ENCODE peak calls at places on chromosomes 5 and 9, in seven cellular contexts. K is tibial nerve, I is A549, J is stomach, F is sigmoid colon, V is transverse colon, X is prostate gland. S is an unnamed sample.

GRCh38 chr9:23492126-23493002 is 333.7 kb downstream of the ELAVL2 start:
- DNase-seq in K (no peak), I (peak), J (no peak), F (no peak), V (no peak), X (no peak), S (no peak)

GRCh38 chr5:75239681-75240080 is 3.0 kb upstream of the ANKRD31 start:
- DNase-seq in K (no peak), I (no peak), J (no peak), F (no peak), V (no peak), X (no peak), S (no peak)

GRCh38 chr9:92350129-92350739 is 24.5 kb downstream of the CENPP start:
- DNase-seq in K (no peak), I (no peak), J (no peak), F (no peak), V (no peak), X (no peak), S (no peak)

GRCh38 chr9:72355153-72355552 is 9.9 kb downstream of the ZFAND5 start:
- DNase-seq in K (no peak), I (peak), J (no peak), F (no peak), V (no peak), X (no peak), S (no peak)

GRCh38 chr5:40292006-40292405 is 387.7 kb upstream of the PTGER4 start:
- DNase-seq in K (no peak), I (no peak), J (no peak), F (no peak), V (no peak), X (no peak), S (no peak)

GRCh38 chr5:10704949-10705621 is 55.9 kb downstream of the DAP start:
- DNase-seq in K (no peak), I (no peak), J (no peak), F (no peak), V (no peak), X (no peak), S (no peak)

GRCh38 chr9:34259315-34259714 is 69.8 kb downstream of the KIF24 start:
- DNase-seq in K (no peak), I (no peak), J (no peak), F (no peak), V (no peak), X (no peak), S (no peak)

GRCh38 chr5:71740015-71740753 is 21.1 kb downstream of the CARTPT start:
- DNase-seq in K (no peak), I (no peak), J (no peak), F (no peak), V (no peak), X (no peak), S (no peak)

GRCh38 chr5:17355585-17356346 is 138.3 kb downstream of the BASP1 start:
- DNase-seq in K (no peak), I (peak), J (no peak), F (no peak), V (no peak), X (no peak), S (no peak)

GRCh38 chr5:96614110-96614691 is 48.0 kb upstream of the CAST start:
- DNase-seq in K (peak), I (peak), J (peak), F (peak), V (peak), X (peak), S (no peak)

GRCh38 chr9:110072597-110073355 is 135.2 kb downstream of the C9orf152 start:
- DNase-seq in K (no peak), I (no peak), J (no peak), F (no peak), V (no peak), X (no peak), S (no peak)

GRCh38 chr9:123265833-123266232 is 2.6 kb downstream of the STRBP start:
- DNase-seq in K (no peak), I (no peak), J (no peak), F (no peak), V (peak), X (no peak), S (no peak)

GRCh38 chr5:15615859-15616258 is 115.9 kb downstream of the FBXL7 start:
- DNase-seq in K (no peak), I (no peak), J (no peak), F (no peak), V (no peak), X (no peak), S (no peak)

GRCh38 chr5:1266791-1267190 is 28.1 kb downstream of the TERT start:
- DNase-seq in K (no peak), I (no peak), J (no peak), F (no peak), V (no peak), X (no peak), S (no peak)

GRCh38 chr9:36802171-36802920 is 229.7 kb downstream of the MELK start:
- DNase-seq in K (peak), I (peak), J (no peak), F (no peak), V (no peak), X (no peak), S (no peak)

GRCh38 chr5:56817306-56817986 is 2.1 kb downstream of the MAP3K1 start:
- DNase-seq in K (no peak), I (no peak), J (no peak), F (no peak), V (no peak), X (no peak), S (no peak)

GRCh38 chr9:76044420-76044819 is 153.9 kb downstream of the PCSK5 start:
- DNase-seq in K (no peak), I (no peak), J (no peak), F (no peak), V (no peak), X (no peak), S (no peak)

GRCh38 chr5:14871084-14871572 is 450 bp downstream of the ANKH start:
- DNase-seq in K (no peak), I (peak), J (no peak), F (peak), V (peak), X (peak), S (peak)

GRCh38 chr5:121572061-121572460 is 279.6 kb upstream of the FTMT start:
- DNase-seq in K (no peak), I (no peak), J (no peak), F (no peak), V (no peak), X (no peak), S (no peak)

GRCh38 chr9:83336696-83337095 is 201.5 kb downstream of the FRMD3 start:
- DNase-seq in K (no peak), I (no peak), J (no peak), F (no peak), V (no peak), X (no peak), S (no peak)

GRCh38 chr9:34982352-34982751 is 7.2 kb upstream of the DNAJB5 start:
- DNase-seq in K (no peak), I (no peak), J (no peak), F (no peak), V (no peak), X (no peak), S (no peak)

GRCh38 chr5:133926960-133927615 is 41.3 kb downstream of the C5orf15 start:
- DNase-seq in K (no peak), I (peak), J (peak), F (no peak), V (no peak), X (no peak), S (no peak)

GRCh38 chr9:105040462-105040861 is 112.5 kb upstream of the ABCA1 start:
- DNase-seq in K (no peak), I (no peak), J (no peak), F (no peak), V (no peak), X (no peak), S (no peak)

GRCh38 chr9:105038057-105038456 is 110.1 kb upstream of the ABCA1 start:
- DNase-seq in K (no peak), I (no peak), J (no peak), F (no peak), V (no peak), X (no peak), S (no peak)

GRCh38 chr9:105039180-105039799 is 111.3 kb upstream of the ABCA1 start:
- DNase-seq in K (no peak), I (no peak), J (no peak), F (no peak), V (no peak), X (no peak), S (no peak)

GRCh38 chr9:105037139-105037538 is 109.2 kb upstream of the ABCA1 start:
- DNase-seq in K (no peak), I (no peak), J (no peak), F (no peak), V (no peak), X (no peak), S (no peak)
- TF ChIP-seq POLR2A in K (no peak), I (no peak), J (no peak), F (no peak), V (no peak), X (no peak), S (no peak)

GRCh38 chr5:68348447-68349222 is 133.1 kb downstream of the PIK3R1 start:
- DNase-seq in K (no peak), I (no peak), J (no peak), F (no peak), V (no peak), X (no peak), S (peak)

GRCh38 chr5:68354315-68354714 is 138.8 kb downstream of the PIK3R1 start:
- DNase-seq in K (no peak), I (no peak), J (no peak), F (no peak), V (no peak), X (no peak), S (no peak)

GRCh38 chr5:68350176-68350575 is 134.6 kb downstream of the PIK3R1 start:
- DNase-seq in K (no peak), I (no peak), J (no peak), F (no peak), V (no peak), X (no peak), S (no peak)

GRCh38 chr5:68353624-68354023 is 138.1 kb downstream of the PIK3R1 start:
- DNase-seq in K (no peak), I (no peak), J (no peak), F (no peak), V (no peak), X (no peak), S (no peak)

DNA sequence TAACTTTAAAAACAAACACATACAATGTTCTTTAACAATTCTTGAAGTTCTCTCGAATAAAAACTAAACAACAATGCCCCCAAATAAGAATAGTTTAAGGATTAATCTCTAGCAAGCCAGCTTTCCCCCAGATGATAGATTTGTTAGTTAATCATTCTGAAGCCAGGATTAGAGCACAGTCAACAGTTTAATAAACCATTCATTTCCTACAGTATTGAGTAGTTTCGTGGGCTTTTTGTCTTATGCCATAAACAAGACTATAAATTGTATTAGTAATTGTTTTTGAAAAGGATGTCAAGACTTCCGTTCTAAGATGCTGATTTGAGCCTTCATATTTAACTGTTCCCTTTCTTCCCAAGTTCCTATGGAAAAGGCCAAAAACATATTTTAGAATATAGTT is 136.6 kb downstream of the PIK3R1 start:
- DNase-seq in K (no peak), I (no peak), J (no peak), F (no peak), V (no peak), X (no peak), S (no peak)
- TF ChIP-seq POLR2A in K (no peak), I (no peak), J (no peak), F (no peak), V (no peak), X (no peak), S (no peak)

DNA sequence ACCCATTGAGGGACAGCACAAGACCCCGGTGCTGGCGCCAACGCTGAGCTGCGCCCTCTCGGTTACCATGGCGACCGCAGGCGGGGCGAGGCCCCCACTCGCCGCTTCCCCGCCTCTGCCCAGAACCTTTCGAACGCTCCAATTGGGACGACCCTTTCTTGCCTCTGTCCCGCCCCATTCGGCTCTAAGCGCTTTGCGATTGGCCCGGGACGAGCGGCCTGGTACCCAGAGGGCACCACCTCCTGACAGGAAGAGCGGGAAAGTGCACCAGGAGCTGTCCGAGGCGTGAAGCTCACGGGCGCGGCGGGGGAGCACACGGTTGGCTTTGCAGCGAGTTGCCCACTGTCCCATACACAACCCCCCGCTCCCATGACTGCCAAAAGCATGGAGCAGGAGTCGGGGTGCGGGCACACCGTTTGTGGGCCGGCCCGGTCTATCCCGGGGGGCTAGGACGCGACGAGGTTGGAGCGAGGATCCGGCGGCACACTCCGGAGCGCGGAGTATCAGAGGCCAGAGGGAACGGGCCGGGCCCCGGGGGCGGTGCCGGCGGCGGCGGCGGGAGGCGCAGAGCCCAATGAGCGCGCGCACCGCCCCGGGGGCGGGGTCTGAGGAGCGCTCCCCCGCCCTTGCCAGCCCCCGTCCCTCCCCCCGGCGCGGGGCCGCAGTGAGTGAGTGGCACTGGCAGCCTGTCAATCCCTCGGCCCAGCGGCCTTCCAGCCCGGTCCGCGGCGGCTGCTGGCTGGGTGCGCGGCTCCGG is 978 bp upstream of the PBX3 start:
- DNase-seq in K (peak), I (peak), J (peak), F (peak), V (peak), X (peak), S (peak)
- TF ChIP-seq POLR2A in K (no peak), I (peak), J (no peak), F (no peak), V (no peak), X (peak), S (no peak)

GRCh38 chr9:119451426-119451825 is 82.2 kb upstream of the BRINP1 start:
- DNase-seq in K (no peak), I (no peak), J (no peak), F (no peak), V (no peak), X (no peak), S (no peak)
- TF ChIP-seq POLR2A in K (no peak), I (no peak), J (no peak), F (no peak), V (no peak), X (no peak), S (no peak)

GRCh38 chr5:160312139-160312959 is at the start of gene CCNJL:
- DNase-seq in K (no peak), I (peak), J (peak), F (no peak), V (peak), X (peak), S (peak)
- TF ChIP-seq POLR2A in K (no peak), I (peak), J (no peak), F (no peak), V (no peak), X (peak), S (peak)

DNA sequence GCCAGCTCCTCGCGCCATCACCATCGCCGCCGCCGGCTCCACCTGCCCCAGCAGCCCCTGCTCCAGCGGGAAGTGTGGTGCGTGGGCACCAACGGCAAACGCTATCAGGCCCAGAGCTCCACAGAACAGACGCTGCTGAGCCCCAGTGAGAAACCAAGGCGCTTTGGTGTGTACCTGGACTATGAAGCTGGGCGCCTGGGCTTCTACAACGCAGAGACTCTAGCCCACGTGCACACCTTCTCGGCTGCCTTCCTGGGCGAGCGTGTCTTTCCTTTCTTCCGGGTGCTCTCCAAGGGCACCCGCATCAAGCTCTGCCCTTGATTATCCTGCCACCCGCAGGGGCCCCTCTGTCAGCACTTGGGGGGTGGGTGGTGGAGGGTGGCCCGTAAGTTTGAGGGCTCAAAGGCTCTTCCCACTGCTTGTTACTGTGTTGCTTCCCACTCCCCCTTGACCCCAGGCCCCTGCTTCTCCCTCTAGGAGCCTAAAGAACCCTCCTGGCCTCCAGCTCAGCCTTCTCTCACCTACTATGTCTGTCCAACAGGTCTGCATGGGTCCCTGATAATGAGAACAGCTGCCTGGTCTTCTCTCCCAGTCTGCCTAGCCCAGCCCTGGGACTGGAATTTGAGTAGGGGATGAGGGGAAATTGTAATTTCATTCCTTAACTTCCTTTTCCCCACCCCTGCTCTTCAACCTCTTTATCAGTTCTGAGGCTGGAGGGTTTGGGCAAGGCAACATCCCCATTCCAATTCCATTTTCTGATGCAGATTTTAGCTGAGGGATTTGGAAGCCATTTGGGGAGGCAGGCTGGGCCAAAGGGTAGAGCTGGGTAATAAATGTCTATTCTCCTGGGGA is 9.0 kb downstream of the RACK1 start:
- DNase-seq in K (no peak), I (no peak), J (no peak), F (no peak), V (no peak), X (no peak), S (no peak)
- TF ChIP-seq POLR2A in K (no peak), I (peak), J (no peak), F (no peak), V (no peak), X (no peak), S (no peak)

DNA sequence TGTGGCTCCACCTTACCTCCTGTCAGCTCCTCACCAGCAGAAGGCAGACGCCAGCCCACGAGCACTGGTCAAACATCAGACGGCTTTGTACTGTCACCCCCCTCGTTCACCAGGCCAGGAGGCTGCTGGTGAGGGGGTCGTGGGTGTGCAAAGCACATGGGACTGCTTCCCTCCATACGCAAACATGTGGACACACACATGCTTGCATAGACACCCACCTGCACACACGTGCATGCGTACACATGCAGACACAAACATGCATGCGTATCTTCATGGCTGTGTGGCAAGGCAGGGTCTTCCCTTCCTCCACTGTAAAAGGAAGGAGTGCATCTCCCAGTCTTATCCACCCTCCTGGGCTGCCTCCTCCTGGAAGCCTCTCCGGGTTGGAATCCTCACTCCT is 178.5 kb downstream of the OLFM1 start:
- DNase-seq in K (no peak), I (no peak), J (no peak), F (no peak), V (no peak), X (no peak), S (no peak)
- TF ChIP-seq POLR2A in K (no peak), I (no peak), J (no peak), F (no peak), V (no peak), X (no peak), S (no peak)

GRCh38 chr9:135522137-135522877 is 1.1 kb downstream of the LCN1 start:
- DNase-seq in K (no peak), I (no peak), J (peak), F (peak), V (no peak), X (no peak), S (no peak)

GRCh38 chr9:135519179-135519971 is 1.9 kb upstream of the LCN1 start:
- DNase-seq in K (no peak), I (no peak), J (peak), F (no peak), V (no peak), X (no peak), S (no peak)

GRCh38 chr9:135522931-135523330 is 1.7 kb downstream of the LCN1 start:
- DNase-seq in K (no peak), I (no peak), J (peak), F (peak), V (no peak), X (no peak), S (no peak)

GRCh38 chr9:135521608-135522095 is 412 bp downstream of the LCN1 start:
- DNase-seq in K (no peak), I (no peak), J (peak), F (peak), V (no peak), X (no peak), S (no peak)

DNA sequence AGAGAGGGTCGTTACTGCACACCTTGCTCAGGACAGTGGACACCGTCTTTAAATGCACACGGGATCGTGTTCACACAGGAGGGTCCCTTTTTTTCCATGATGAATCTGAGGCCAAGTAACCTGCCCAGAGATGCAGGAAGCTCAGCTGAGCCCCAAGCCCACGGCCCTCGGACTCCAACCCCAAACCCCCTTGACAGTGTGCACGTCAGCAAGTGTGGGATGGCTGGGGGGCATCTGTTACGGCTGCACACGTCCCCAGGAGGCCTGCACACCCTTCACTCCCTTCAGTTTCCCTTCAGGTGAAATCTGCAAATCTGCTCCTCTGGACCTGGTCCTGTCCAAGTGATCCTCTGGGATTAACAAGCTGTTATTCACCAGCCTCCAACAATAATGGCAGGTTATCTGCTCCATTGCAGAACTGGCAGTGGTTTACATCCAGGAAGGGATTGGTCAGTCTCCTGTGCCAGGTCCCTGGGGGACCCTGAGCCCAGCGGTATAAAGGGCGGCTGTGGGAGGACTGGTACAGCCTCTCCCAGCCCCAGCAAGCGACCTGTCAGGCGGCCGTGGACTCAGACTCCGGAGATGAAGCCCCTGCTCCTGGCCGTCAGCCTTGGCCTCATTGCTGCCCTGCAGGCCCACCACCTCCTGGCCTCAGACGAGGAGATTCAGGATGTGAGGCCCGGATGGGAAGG is at the start of gene LCN1:
- DNase-seq in K (no peak), I (no peak), J (peak), F (no peak), V (no peak), X (no peak), S (no peak)
- TF ChIP-seq POLR2A in K (no peak), I (no peak), J (no peak), F (no peak), V (no peak), X (no peak), S (no peak)

GRCh38 chr9:127770905-127771569 is 7.4 kb downstream of the SH2D3C start:
- DNase-seq in K (peak), I (peak), J (peak), F (peak), V (peak), X (peak), S (peak)
- TF ChIP-seq POLR2A in K (no peak), I (no peak), J (no peak), F (no peak), V (peak), X (peak), S (no peak)